ENCODE peak calls at places on chromosome 21, in six cellular contexts. U, T, G, M, Q and V are unnamed samples.

GRCh38 chr21:34968414-34969333 is 80.4 kb downstream of the RUNX1 start:
- DNase-seq in U (no peak), T (no peak), G (no peak), M (no peak), Q (no peak), V (peak)

GRCh38 chr21:25862112-25862511 is 127.3 kb downstream of the GABPA start:
- DNase-seq in U (no peak), T (no peak), G (no peak), M (no peak), Q (no peak), V (no peak)

GRCh38 chr21:39648879-39649278 is 36.1 kb downstream of the B3GALT5 start:
- DNase-seq in U (no peak), T (no peak), G (no peak), M (no peak), Q (no peak), V (no peak)

GRCh38 chr21:33950425-33951079 is 34.9 kb upstream of the ATP5PO start:
- DNase-seq in U (no peak), T (no peak), G (no peak), M (no peak), Q (no peak), V (no peak)

GRCh38 chr21:26934383-26934782 is 32.5 kb downstream of the ADAMTS5 start:
- DNase-seq in U (no peak), T (no peak), G (no peak), M (no peak), Q (no peak), V (no peak)

GRCh38 chr21:46216132-46216747 is 12.3 kb downstream of the LSS start:
- DNase-seq in U (no peak), T (no peak), G (no peak), M (peak), Q (no peak), V (no peak)

GRCh38 chr21:42414928-42415769 is 11.4 kb downstream of the UBASH3A start:
- DNase-seq in U (no peak), T (no peak), G (no peak), M (no peak), Q (no peak), V (no peak)

GRCh38 chr21:14382486-14382834 is 486 bp downstream of the HSPA13 start:
- DNase-seq in U (no peak), T (no peak), G (no peak), M (no peak), Q (no peak), V (no peak)

GRCh38 chr21:25760061-25760460 is 25.3 kb downstream of the GABPA start:
- DNase-seq in U (no peak), T (no peak), G (no peak), M (no peak), Q (no peak), V (no peak)

GRCh38 chr21:45869121-45870007 is 112.2 kb upstream of the COL6A1 start:
- DNase-seq in U (no peak), T (no peak), G (no peak), M (no peak), Q (no peak), V (no peak)

GRCh38 chr21:15631342-15631741 is 98.4 kb upstream of the USP25 start:
- DNase-seq in U (no peak), T (no peak), G (no peak), M (no peak), Q (no peak), V (no peak)

GRCh38 chr21:38342734-38343133 is 85.9 kb downstream of the KCNJ15 start:
- DNase-seq in U (no peak), T (no peak), G (no peak), M (no peak), Q (no peak), V (no peak)

GRCh38 chr21:46003575-46004007 is 22.0 kb downstream of the COL6A1 start:
- DNase-seq in U (peak), T (peak), G (no peak), M (no peak), Q (no peak), V (no peak)

GRCh38 chr21:18553786-18554185 is 150.2 kb upstream of the TMPRSS15 start:
- DNase-seq in U (no peak), T (no peak), G (no peak), M (no peak), Q (no peak), V (no peak)

GRCh38 chr21:32599146-32599925 is 12.8 kb downstream of the CFAP298 start:
- DNase-seq in U (no peak), T (no peak), G (no peak), M (no peak), Q (no peak), V (no peak)

GRCh38 chr21:33866851-33867250 is 48.8 kb downstream of the ATP5PO start:
- DNase-seq in U (no peak), T (no peak), G (no peak), M (no peak), Q (no peak), V (no peak)

GRCh38 chr21:37119421-37120218 is 46.6 kb downstream of the TTC3 start:
- DNase-seq in U (no peak), T (no peak), G (no peak), M (no peak), Q (no peak), V (no peak)

GRCh38 chr21:15788847-15789548 is 59.2 kb downstream of the USP25 start:
- DNase-seq in U (no peak), T (no peak), G (no peak), M (no peak), Q (no peak), V (no peak)

GRCh38 chr21:29145354-29145782 is 14.9 kb downstream of the MAP3K7CL start:
- DNase-seq in U (no peak), T (peak), G (no peak), M (no peak), Q (peak), V (no peak)

DNA sequence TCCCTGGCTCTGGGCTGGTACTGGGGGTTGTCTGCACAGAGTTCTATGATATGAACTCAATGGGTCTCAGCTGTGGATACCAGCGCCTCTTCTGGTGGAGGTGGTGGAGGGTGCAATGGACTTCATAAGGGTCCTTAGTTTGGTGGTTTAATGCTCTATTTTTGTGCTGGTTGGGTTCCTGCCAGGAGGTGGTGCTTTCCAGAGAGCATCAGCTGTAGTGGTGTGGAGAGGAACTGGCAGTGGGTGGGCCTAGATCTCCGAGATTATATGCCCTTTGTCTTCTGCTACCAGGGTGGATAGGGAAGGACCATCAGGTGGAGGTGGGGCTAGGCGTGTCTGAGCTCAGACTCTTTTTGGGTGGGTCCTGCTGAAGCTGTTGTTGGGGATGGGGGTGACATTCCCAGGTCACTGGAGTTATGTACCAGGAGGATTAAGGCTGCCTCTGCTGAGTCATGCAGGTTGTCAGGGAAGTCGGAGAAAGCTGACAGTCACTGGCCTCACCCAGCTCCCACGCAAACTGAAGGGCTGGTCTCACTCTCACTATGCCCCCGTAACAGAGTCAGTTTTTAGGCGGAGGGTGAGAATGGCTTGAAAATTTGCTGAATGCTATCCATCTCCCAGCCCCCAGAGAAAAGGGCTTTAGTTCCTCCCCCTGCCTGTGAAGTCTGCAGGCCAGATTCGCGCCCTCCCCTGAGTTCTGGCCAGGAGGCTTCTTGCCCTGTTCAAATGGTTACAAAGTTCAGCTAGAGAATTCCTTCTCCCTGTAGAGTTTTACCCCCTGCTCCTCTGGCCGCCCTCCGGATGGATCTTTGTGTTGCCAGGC is 902.9 kb downstream of the LTN1 start:
- DNase-seq in U (no peak), T (no peak), G (no peak), M (no peak), Q (no peak), V (no peak)
- TF ChIP-seq CTCF in U (no peak), T (no peak), G (peak), M (no peak), Q (no peak), V (no peak)

GRCh38 chr21:43644609-43645008 is 14.7 kb downstream of the HSF2BP start:
- DNase-seq in U (no peak), T (no peak), G (no peak), M (no peak), Q (no peak), V (no peak)

GRCh38 chr21:43648171-43648570 is 11.1 kb downstream of the HSF2BP start:
- DNase-seq in U (no peak), T (no peak), G (no peak), M (no peak), Q (no peak), V (no peak)

GRCh38 chr21:43645987-43646386 is 13.3 kb downstream of the HSF2BP start:
- DNase-seq in U (no peak), T (no peak), G (no peak), M (no peak), Q (no peak), V (no peak)

GRCh38 chr21:43645414-43645891 is 13.8 kb downstream of the HSF2BP start:
- DNase-seq in U (peak), T (peak), G (no peak), M (no peak), Q (peak), V (peak)

DNA sequence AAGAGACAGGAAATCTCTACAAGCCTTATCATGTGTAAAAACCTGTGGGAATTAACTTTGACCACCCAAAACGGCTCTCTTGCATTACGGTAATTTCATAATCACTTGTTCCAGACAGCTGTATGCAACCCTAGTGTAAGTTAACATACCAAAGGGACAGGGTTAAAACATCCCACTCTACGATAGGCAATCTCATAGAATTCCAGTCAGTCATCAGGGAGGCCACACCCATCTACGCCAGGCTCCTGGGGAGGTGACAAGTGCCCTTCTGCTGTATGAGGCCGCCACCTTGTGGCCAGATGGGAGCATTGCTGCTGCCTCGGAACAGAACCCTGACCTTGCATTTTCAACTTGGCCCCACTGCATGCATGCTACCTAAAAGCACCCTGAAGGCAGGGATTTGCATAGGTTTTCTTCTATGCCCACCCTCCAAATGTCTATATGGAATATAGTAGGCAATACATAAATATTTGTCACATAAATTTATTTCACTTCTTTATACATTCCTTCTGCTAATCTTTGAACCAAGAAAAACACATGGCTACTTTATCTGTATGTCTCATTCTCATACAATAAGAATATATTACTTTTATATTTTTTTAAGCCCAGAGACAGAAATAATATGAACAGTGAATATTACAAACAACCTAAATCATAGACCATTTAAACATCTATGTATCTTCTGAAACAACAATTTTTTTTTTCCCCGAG is 12.6 kb downstream of the HSF2BP start:
- DNase-seq in U (peak), T (peak), G (peak), M (peak), Q (peak), V (peak)
- TF ChIP-seq POLR2AphosphoS5 in U (peak), T (peak), G (no peak), M (peak), Q (no peak), V (no peak)

DNA sequence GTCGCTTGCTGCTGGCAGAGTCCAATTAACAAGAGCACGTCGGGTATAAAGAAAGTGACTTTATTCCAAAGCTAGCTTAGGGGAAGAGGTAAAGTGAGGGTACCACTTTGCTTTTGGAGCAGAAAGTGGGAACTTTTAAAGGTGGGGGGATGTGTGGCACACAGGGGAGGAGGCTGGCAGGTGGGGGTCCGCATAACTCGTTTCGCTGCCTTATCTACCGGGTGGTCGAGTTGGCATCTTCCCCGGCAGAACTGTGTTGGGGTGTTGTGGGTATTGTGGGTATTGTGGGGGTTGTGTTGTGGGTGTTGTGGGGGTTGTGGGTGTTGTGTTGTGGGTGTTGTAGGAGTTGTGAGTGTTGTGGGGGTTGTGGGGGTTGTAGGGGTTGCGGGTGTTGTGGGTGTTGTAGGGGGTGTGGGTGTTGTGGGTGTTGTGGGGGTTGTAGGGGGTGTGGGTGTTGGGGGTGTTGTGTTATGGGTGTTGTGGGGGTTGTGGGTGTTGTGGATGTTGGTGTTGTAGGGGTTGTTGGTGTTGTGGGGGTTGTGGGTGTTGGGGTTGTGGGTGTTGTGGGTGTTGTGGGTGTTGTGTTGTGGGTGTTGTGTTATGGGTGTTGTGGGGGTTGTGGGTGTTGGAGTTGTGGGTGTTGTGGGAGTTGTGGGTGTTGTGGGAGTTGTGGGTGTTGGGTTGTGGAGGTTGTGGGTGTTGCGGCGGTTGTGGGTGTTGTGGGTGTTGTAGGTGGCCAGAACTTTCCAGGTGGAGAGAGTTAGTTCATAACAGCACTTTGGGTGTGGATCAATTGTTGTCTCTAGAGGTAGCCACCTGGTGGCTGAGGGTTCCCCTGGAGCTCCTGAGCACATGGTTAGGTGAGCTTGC is 52.7 kb downstream of the AGPAT3 start:
- DNase-seq in U (no peak), T (no peak), G (no peak), M (peak), Q (peak), V (no peak)
- TF ChIP-seq CTCF in U (no peak), T (no peak), G (no peak), M (no peak), Q (no peak), V (no peak)

GRCh38 chr21:44866780-44867179 is 6.7 kb downstream of the PTTG1IP start:
- DNase-seq in U (no peak), T (no peak), G (no peak), M (no peak), Q (no peak), V (no peak)
- TF ChIP-seq POLR2AphosphoS5 in U (no peak), T (no peak), G (no peak), M (no peak), Q (no peak), V (no peak)